ENCODE peak calls at places on chromosome 3, in nine cellular contexts. B, I, O, Y, L, G, F, U and W are unnamed samples.
A peak's percentile ranks its signal among the peaks of the same experiment; 100 is the strongest.

GRCh38 chr3:20905210-20905805 is 719.3 kb upstream of the SGO1 start:
- DNase-seq in B (no peak), O (no peak), F (no peak), Y (no peak), I (peak; percentile 42), U (peak; percentile 3), G (no peak), L (no peak), W (no peak)

GRCh38 chr3:45035441-45036301 is 9.6 kb downstream of the CLEC3B start:
- DNase-seq in O (no peak), U (peak; percentile 31), G (no peak), I (peak; percentile 46), B (peak; percentile 32), Y (no peak), F (no peak), L (no peak), W (no peak)

GRCh38 chr3:98246142-98246541 is 17.9 kb upstream of the OR5H6 start:
- DNase-seq in F (no peak), B (no peak), O (no peak), L (no peak), Y (no peak), U (no peak), I (no peak), G (no peak), W (no peak)

GRCh38 chr3:13091898-13092620 is 18.8 kb upstream of the IQSEC1 start:
- DNase-seq in G (peak; percentile 33), L (peak; percentile 68), I (peak; percentile 79), O (peak; percentile 64), B (peak; percentile 84), F (peak; percentile 81), Y (peak; percentile 51), U (peak; percentile 80), W (no peak)

GRCh38 chr3:120163816-120164215 is 69.6 kb upstream of the GSK3B start:
- DNase-seq in F (no peak), U (no peak), Y (no peak), O (no peak), I (no peak), G (no peak), L (no peak), B (no peak), W (no peak)

GRCh38 chr3:56347219-56347871 is 120.9 kb downstream of the ERC2 start:
- DNase-seq in I (peak; percentile 18), Y (no peak), G (no peak), F (peak; percentile 32), B (peak; percentile 10), L (no peak), O (no peak), U (peak; percentile 22), W (no peak)

GRCh38 chr3:38136272-38136806 is 588 bp downstream of the ACAA1 start:
- DNase-seq in U (peak; percentile 43), G (peak; percentile 8), F (peak; percentile 30), O (no peak), Y (peak; percentile 32), L (no peak), B (no peak), I (peak; percentile 41), W (no peak)

GRCh38 chr3:46629571-46630517 is 17.5 kb downstream of the FAM240A start:
- DNase-seq in F (peak; percentile 65), B (peak; percentile 74), U (peak; percentile 68), L (peak; percentile 77), I (peak; percentile 83), Y (peak; percentile 73), O (peak; percentile 32), G (peak; percentile 30), W (peak; percentile 16)

GRCh38 chr3:112633757-112634156 is 7.2 kb downstream of the CCDC80 start:
- DNase-seq in Y (no peak), O (no peak), L (no peak), U (no peak), F (no peak), G (no peak), I (peak; percentile 13), B (no peak), W (no peak)

GRCh38 chr3:189573004-189573403 is 58.2 kb upstream of the TP63 start:
- DNase-seq in G (no peak), F (no peak), I (peak; percentile 16), L (no peak), B (no peak), Y (peak; percentile 5), O (no peak), U (peak; percentile 20), W (no peak)

GRCh38 chr3:34106879-34107278 is 308.4 kb downstream of the PDCD6IP start:
- DNase-seq in I (peak; percentile 10), B (no peak), F (peak; percentile 61), O (peak; percentile 12), U (peak; percentile 63), L (no peak), Y (no peak), G (no peak), W (peak; percentile 33)
- TF ChIP-seq CTCF in I (peak; percentile 27), B (no peak), F (peak; percentile 88), O (peak; percentile 60), U (peak; percentile 89), L (no peak), Y (no peak), G (peak; percentile 34), W (peak; percentile 86)

GRCh38 chr3:147940846-147941245 is 531.7 kb downstream of the ZIC1 start:
- DNase-seq in L (no peak), B (no peak), F (no peak), G (no peak), I (no peak), U (no peak), Y (no peak), O (no peak), W (no peak)

GRCh38 chr3:147940400-147940799 is 531.2 kb downstream of the ZIC1 start:
- DNase-seq in O (no peak), I (peak; percentile 13), G (no peak), Y (peak; percentile 17), B (no peak), F (no peak), U (no peak), L (no peak), W (no peak)

GRCh38 chr3:147943265-147943945 is 534.2 kb downstream of the ZIC1 start:
- DNase-seq in L (no peak), G (peak; percentile 71), F (no peak), U (peak; percentile 92), O (no peak), Y (peak; percentile 97), I (peak; percentile 86), B (no peak), W (no peak)

GRCh38 chr3:147941984-147942383 is 532.8 kb downstream of the ZIC1 start:
- DNase-seq in G (no peak), O (no peak), F (no peak), L (no peak), Y (no peak), U (no peak), I (no peak), B (no peak), W (no peak)

GRCh38 chr3:147945968-147946519 is 536.9 kb downstream of the ZIC1 start:
- DNase-seq in B (peak; percentile 18), L (no peak), Y (peak; percentile 94), G (peak; percentile 88), F (no peak), I (peak; percentile 96), U (peak; percentile 93), O (peak; percentile 42), W (no peak)
- H3K4me3 ChIP-seq in B (peak overlapping the region; percentile 41), L (no peak overlapping the region), Y (peak overlapping the region; percentile 14), G (peak overlapping the region; percentile 43), F (no peak overlapping the region), I (no peak overlapping the region), U (peak overlapping the region; percentile 27), O (peak overlapping the region; percentile 25), W (no peak overlapping the region)

DNA sequence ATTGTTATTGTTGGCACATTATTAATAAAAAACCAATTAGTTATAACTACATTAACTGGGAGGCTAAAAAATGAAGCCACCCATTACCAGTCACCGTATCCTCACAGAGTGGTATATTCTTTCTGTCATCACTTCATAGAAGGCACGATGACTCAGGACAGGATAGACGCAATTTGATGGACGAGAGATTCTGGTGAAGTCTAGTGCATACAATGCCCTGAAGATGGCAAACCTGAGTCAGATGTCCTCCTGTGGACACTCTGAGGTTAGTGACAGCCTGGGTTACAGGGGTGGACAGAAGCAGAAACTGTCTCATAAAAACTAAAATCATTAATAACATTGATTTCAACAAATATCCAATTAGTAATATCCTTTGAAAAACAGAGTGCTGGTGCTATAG is 150.3 kb downstream of the SLC9A9 start:
- DNase-seq in B (no peak), U (peak; percentile 15), I (no peak), G (no peak), L (no peak), O (no peak), Y (no peak), F (no peak), W (no peak)
- TF ChIP-seq CTCF in B (no peak), U (no peak), I (no peak), G (no peak), L (no peak), O (peak; percentile 23), Y (no peak), F (no peak), W (no peak)

GRCh38 chr3:14432996-14433572 is 30.7 kb downstream of the SLC6A6 start:
- DNase-seq in F (no peak), U (no peak), Y (no peak), L (no peak), O (no peak), B (no peak), G (no peak), I (no peak), W (no peak)
- H3K4me3 ChIP-seq in F (peak overlapping the region; percentile 57), U (no peak overlapping the region), Y (no peak overlapping the region), L (no peak overlapping the region), O (no peak overlapping the region), B (no peak overlapping the region), G (no peak overlapping the region), I (no peak overlapping the region), W (peak overlapping the region; percentile 45)

DNA sequence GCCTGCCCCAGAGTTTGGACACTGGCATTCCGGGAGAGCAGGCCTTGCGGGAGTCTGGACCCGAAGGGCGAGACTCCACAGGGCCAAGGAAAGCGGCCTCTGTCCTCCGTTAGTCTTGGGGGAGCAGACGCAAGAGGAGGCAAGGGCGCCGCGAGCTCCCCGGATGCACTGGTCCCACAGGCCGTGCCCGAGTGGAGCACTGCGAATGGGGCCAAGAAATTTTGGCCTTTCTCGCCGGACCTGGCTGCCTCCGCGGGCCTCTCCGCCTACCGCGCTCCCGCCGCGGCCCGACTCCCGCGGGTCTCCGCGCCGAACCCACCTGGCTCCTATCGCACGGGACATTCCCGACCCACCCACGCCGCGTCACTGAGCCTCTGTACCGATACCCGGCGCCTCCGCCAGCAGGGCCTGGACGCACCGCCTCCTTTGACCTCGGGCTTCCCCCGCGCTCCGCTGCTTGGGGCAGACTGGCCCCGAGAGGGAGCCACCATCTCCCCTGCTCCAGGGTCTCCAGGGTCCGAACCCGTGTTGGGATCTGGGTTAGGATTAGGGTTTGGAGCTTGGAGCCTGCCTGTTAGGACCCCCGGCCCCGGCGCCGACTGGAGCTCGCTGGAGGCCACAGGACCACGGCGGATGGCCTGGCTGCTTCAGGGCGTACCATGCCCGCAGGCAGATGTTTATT is 11.8 kb downstream of the SHOX2 start:
- DNase-seq in L (no peak), B (no peak), O (no peak), Y (no peak), I (no peak), G (no peak), F (no peak), U (no peak), W (no peak)
- TF ChIP-seq CTCF in L (no peak), B (no peak), O (no peak), Y (no peak), I (no peak), G (no peak), F (no peak), U (no peak), W (peak; percentile 39)